ENCODE peak calls at places on chromosome 18, in nine cellular contexts. One of them, this sample, is unnamed.

GRCh38 chr18:21112543-21113105 is 1.0 kb upstream of the ROCK1 start:
- DNase-seq in A549: no peak
- DNase-seq in neural progenitor cell: no peak
- DNase-seq in WTC11: no peak
- DNase-seq in left lung: no peak
- DNase-seq in Calu3: no peak
- DNase-seq in heart left ventricle: no peak
- DNase-seq in CD8-positive, alpha-beta T cell: no peak
- DNase-seq in PC-3: peak; percentile 6
- DNase-seq in this sample: no peak

GRCh38 chr18:11767935-11768334 is 78.9 kb downstream of the GNAL start:
- DNase-seq in left lung: no peak
- DNase-seq in heart left ventricle: no peak
- DNase-seq in A549: no peak
- DNase-seq in Calu3: no peak
- DNase-seq in CD8-positive, alpha-beta T cell: no peak
- DNase-seq in PC-3: peak; percentile 91
- DNase-seq in neural progenitor cell: no peak
- DNase-seq in WTC11: no peak
- DNase-seq in this sample: no peak

GRCh38 chr18:67216846-67217245 is 299.7 kb downstream of the DSEL start:
- DNase-seq in neural progenitor cell: no peak
- DNase-seq in heart left ventricle: no peak
- DNase-seq in CD8-positive, alpha-beta T cell: no peak
- DNase-seq in left lung: no peak
- DNase-seq in Calu3: no peak
- DNase-seq in A549: no peak
- DNase-seq in PC-3: no peak
- DNase-seq in WTC11: no peak
- DNase-seq in this sample: no peak

GRCh38 chr18:500230-500555 is 308 bp downstream of the COLEC12 start:
- DNase-seq in Calu3: no peak
- DNase-seq in heart left ventricle: no peak
- DNase-seq in CD8-positive, alpha-beta T cell: no peak
- DNase-seq in A549: no peak
- DNase-seq in WTC11: peak; percentile 32
- DNase-seq in PC-3: no peak
- DNase-seq in neural progenitor cell: peak; percentile 56
- DNase-seq in left lung: no peak
- DNase-seq in this sample: peak; percentile 3

GRCh38 chr18:73461780-73462059 is 593.9 kb upstream of the NETO1 start:
- DNase-seq in WTC11: no peak
- DNase-seq in heart left ventricle: no peak
- DNase-seq in neural progenitor cell: no peak
- DNase-seq in PC-3: no peak
- DNase-seq in left lung: no peak
- DNase-seq in Calu3: no peak
- DNase-seq in CD8-positive, alpha-beta T cell: no peak
- DNase-seq in A549: no peak
- DNase-seq in this sample: no peak

GRCh38 chr18:48670751-48671560 is 132.1 kb downstream of the CTIF start:
- DNase-seq in A549: no peak
- DNase-seq in CD8-positive, alpha-beta T cell: no peak
- DNase-seq in Calu3: no peak
- DNase-seq in heart left ventricle: no peak
- DNase-seq in WTC11: no peak
- DNase-seq in PC-3: no peak
- DNase-seq in left lung: no peak
- DNase-seq in neural progenitor cell: no peak
- DNase-seq in this sample: no peak

GRCh38 chr18:23311346-23312103 is 141.6 kb upstream of the RIOK3 start:
- DNase-seq in WTC11: no peak
- DNase-seq in CD8-positive, alpha-beta T cell: no peak
- DNase-seq in Calu3: no peak
- DNase-seq in left lung: peak; percentile 62
- DNase-seq in PC-3: peak; percentile 76
- DNase-seq in A549: no peak
- DNase-seq in heart left ventricle: peak; percentile 63
- DNase-seq in neural progenitor cell: no peak
- DNase-seq in this sample: no peak

GRCh38 chr18:23291456-23292205 is 156.3 kb downstream of the CABLES1 start:
- DNase-seq in heart left ventricle: no peak
- DNase-seq in PC-3: peak; percentile 86
- DNase-seq in neural progenitor cell: no peak
- DNase-seq in left lung: no peak
- DNase-seq in WTC11: no peak
- DNase-seq in A549: no peak
- DNase-seq in CD8-positive, alpha-beta T cell: no peak
- DNase-seq in Calu3: no peak
- DNase-seq in this sample: no peak

GRCh38 chr18:22691988-22692710 is 241.0 kb upstream of the RBBP8 start:
- DNase-seq in A549: no peak
- DNase-seq in left lung: no peak
- DNase-seq in CD8-positive, alpha-beta T cell: no peak
- DNase-seq in WTC11: no peak
- DNase-seq in neural progenitor cell: no peak
- DNase-seq in PC-3: no peak
- DNase-seq in Calu3: no peak
- DNase-seq in heart left ventricle: no peak
- DNase-seq in this sample: no peak

GRCh38 chr18:24023185-24023814 is 8.7 kb downstream of the TTC39C start:
- DNase-seq in CD8-positive, alpha-beta T cell: no peak
- DNase-seq in Calu3: peak; percentile 49
- DNase-seq in left lung: no peak
- DNase-seq in A549: no peak
- DNase-seq in PC-3: peak; percentile 88
- DNase-seq in heart left ventricle: no peak
- DNase-seq in neural progenitor cell: peak; percentile 53
- DNase-seq in WTC11: peak; percentile 55
- DNase-seq in this sample: no peak

GRCh38 chr18:69259282-69259681 is 141.4 kb upstream of the DOK6 start:
- DNase-seq in CD8-positive, alpha-beta T cell: no peak
- DNase-seq in Calu3: no peak
- DNase-seq in neural progenitor cell: no peak
- DNase-seq in heart left ventricle: no peak
- DNase-seq in PC-3: no peak
- DNase-seq in left lung: no peak
- DNase-seq in WTC11: no peak
- DNase-seq in A549: no peak
- DNase-seq in this sample: no peak

GRCh38 chr18:2905802-2906521 is 59.2 kb downstream of the EMILIN2 start:
- DNase-seq in CD8-positive, alpha-beta T cell: peak; percentile 60
- DNase-seq in heart left ventricle: peak; percentile 90
- DNase-seq in WTC11: peak; percentile 52
- DNase-seq in A549: peak; percentile 41
- DNase-seq in PC-3: peak; percentile 68
- DNase-seq in neural progenitor cell: peak; percentile 46
- DNase-seq in left lung: peak; percentile 84
- DNase-seq in Calu3: peak; percentile 45
- DNase-seq in this sample: peak; percentile 43

GRCh38 chr18:78995740-78996395 is 16.2 kb downstream of the SALL3 start:
- DNase-seq in Calu3: peak; percentile 4
- DNase-seq in CD8-positive, alpha-beta T cell: no peak
- DNase-seq in neural progenitor cell: no peak
- DNase-seq in WTC11: no peak
- DNase-seq in PC-3: no peak
- DNase-seq in left lung: no peak
- DNase-seq in heart left ventricle: no peak
- DNase-seq in A549: no peak
- DNase-seq in this sample: no peak

GRCh38 chr18:50405582-50406271 is 30.9 kb downstream of the SKA1 start:
- DNase-seq in CD8-positive, alpha-beta T cell: no peak
- DNase-seq in left lung: no peak
- DNase-seq in A549: no peak
- DNase-seq in WTC11: peak; percentile 31
- DNase-seq in heart left ventricle: no peak
- DNase-seq in PC-3: no peak
- DNase-seq in neural progenitor cell: peak; percentile 64
- DNase-seq in Calu3: no peak
- DNase-seq in this sample: no peak

GRCh38 chr18:27627927-27628326 is 442.8 kb upstream of the CHST9 start:
- DNase-seq in WTC11: peak; percentile 27
- DNase-seq in A549: no peak
- DNase-seq in PC-3: peak; percentile 31
- DNase-seq in heart left ventricle: no peak
- DNase-seq in Calu3: no peak
- DNase-seq in left lung: no peak
- DNase-seq in CD8-positive, alpha-beta T cell: no peak
- DNase-seq in neural progenitor cell: peak; percentile 26
- DNase-seq in this sample: no peak

GRCh38 chr18:9782073-9782857 is 74.2 kb downstream of the RAB31 start:
- DNase-seq in PC-3: peak; percentile 72
- DNase-seq in left lung: no peak
- DNase-seq in heart left ventricle: no peak
- DNase-seq in A549: peak; percentile 23
- DNase-seq in CD8-positive, alpha-beta T cell: no peak
- DNase-seq in WTC11: no peak
- DNase-seq in Calu3: no peak
- DNase-seq in neural progenitor cell: no peak
- DNase-seq in this sample: no peak

GRCh38 chr18:31819106-31819924 is 58.6 kb upstream of the SLC25A52 start:
- DNase-seq in CD8-positive, alpha-beta T cell: no peak
- DNase-seq in Calu3: no peak
- DNase-seq in left lung: no peak
- DNase-seq in heart left ventricle: no peak
- DNase-seq in neural progenitor cell: peak; percentile 70
- DNase-seq in WTC11: no peak
- DNase-seq in A549: peak; percentile 2
- DNase-seq in PC-3: peak; percentile 48
- DNase-seq in this sample: no peak

GRCh38 chr18:55688066-55688465 is 100.1 kb upstream of the TCF4 start:
- DNase-seq in PC-3: peak; percentile 35
- DNase-seq in WTC11: no peak
- DNase-seq in heart left ventricle: no peak
- DNase-seq in neural progenitor cell: no peak
- DNase-seq in left lung: no peak
- DNase-seq in CD8-positive, alpha-beta T cell: no peak
- DNase-seq in A549: no peak
- DNase-seq in Calu3: peak; percentile 14
- DNase-seq in this sample: no peak

GRCh38 chr18:52422985-52423601 is 83.1 kb downstream of the DCC start:
- DNase-seq in left lung: no peak
- DNase-seq in neural progenitor cell: peak; percentile 12
- DNase-seq in PC-3: no peak
- DNase-seq in Calu3: no peak
- DNase-seq in WTC11: no peak
- DNase-seq in heart left ventricle: no peak
- DNase-seq in A549: no peak
- DNase-seq in CD8-positive, alpha-beta T cell: no peak
- DNase-seq in this sample: no peak
- TF ChIP-seq CTCF in left lung: no peak
- TF ChIP-seq CTCF in neural progenitor cell: peak; percentile 31
- TF ChIP-seq CTCF in PC-3: no peak
- TF ChIP-seq CTCF in Calu3: no peak
- TF ChIP-seq CTCF in WTC11: no peak
- TF ChIP-seq CTCF in heart left ventricle: no peak
- TF ChIP-seq CTCF in A549: peak; percentile 20
- TF ChIP-seq CTCF in CD8-positive, alpha-beta T cell: no peak
- TF ChIP-seq CTCF in this sample: peak; percentile 40

DNA sequence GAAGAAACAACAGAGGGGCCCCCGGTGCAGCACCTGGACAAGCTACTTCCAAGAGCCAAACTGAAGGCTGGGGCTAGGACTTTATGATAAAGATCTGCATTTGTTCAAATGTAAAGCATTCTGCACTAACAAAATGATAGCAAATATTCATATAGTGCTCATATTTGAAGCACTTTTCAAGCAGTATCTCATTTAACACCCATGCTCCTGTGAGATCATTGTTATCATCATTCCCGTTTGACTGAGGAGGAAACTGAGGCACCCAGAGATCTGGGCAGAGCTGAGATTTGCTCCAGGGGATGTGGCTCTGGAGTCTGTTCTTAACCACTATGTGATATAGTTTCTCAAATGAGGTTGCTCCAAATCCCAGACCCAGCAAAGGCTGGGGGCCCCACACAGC is 9.8 kb downstream of the KCTD1 start:
- DNase-seq in PC-3: no peak
- DNase-seq in WTC11: no peak
- DNase-seq in A549: no peak
- DNase-seq in heart left ventricle: no peak
- DNase-seq in neural progenitor cell: no peak
- DNase-seq in Calu3: no peak
- DNase-seq in CD8-positive, alpha-beta T cell: no peak
- DNase-seq in left lung: no peak
- DNase-seq in this sample: no peak
- TF ChIP-seq CTCF in PC-3: no peak
- TF ChIP-seq CTCF in WTC11: no peak
- TF ChIP-seq CTCF in A549: no peak
- TF ChIP-seq CTCF in heart left ventricle: no peak
- TF ChIP-seq CTCF in neural progenitor cell: no peak
- TF ChIP-seq CTCF in Calu3: no peak
- TF ChIP-seq CTCF in CD8-positive, alpha-beta T cell: no peak
- TF ChIP-seq CTCF in left lung: no peak
- TF ChIP-seq CTCF in this sample: no peak

GRCh38 chr18:80106482-80107051 is 2.5 kb upstream of the ADNP2 start:
- DNase-seq in PC-3: no peak
- DNase-seq in neural progenitor cell: no peak
- DNase-seq in CD8-positive, alpha-beta T cell: no peak
- DNase-seq in Calu3: no peak
- DNase-seq in left lung: no peak
- DNase-seq in heart left ventricle: no peak
- DNase-seq in WTC11: no peak
- DNase-seq in A549: no peak
- DNase-seq in this sample: no peak
- TF ChIP-seq CTCF in PC-3: no peak
- TF ChIP-seq CTCF in neural progenitor cell: no peak
- TF ChIP-seq CTCF in CD8-positive, alpha-beta T cell: no peak
- TF ChIP-seq CTCF in Calu3: no peak
- TF ChIP-seq CTCF in left lung: no peak
- TF ChIP-seq CTCF in heart left ventricle: no peak
- TF ChIP-seq CTCF in WTC11: no peak
- TF ChIP-seq CTCF in A549: no peak
- TF ChIP-seq CTCF in this sample: no peak

GRCh38 chr18:61992285-61992684 is 99.5 kb upstream of the RNF152 start:
- DNase-seq in neural progenitor cell: no peak
- DNase-seq in PC-3: peak; percentile 86
- DNase-seq in CD8-positive, alpha-beta T cell: no peak
- DNase-seq in heart left ventricle: no peak
- DNase-seq in left lung: no peak
- DNase-seq in Calu3: peak; percentile 6
- DNase-seq in A549: no peak
- DNase-seq in WTC11: no peak
- DNase-seq in this sample: no peak

GRCh38 chr18:61993831-61994230 is 101.0 kb upstream of the RNF152 start:
- DNase-seq in Calu3: no peak
- DNase-seq in A549: no peak
- DNase-seq in heart left ventricle: no peak
- DNase-seq in PC-3: no peak
- DNase-seq in WTC11: no peak
- DNase-seq in neural progenitor cell: no peak
- DNase-seq in left lung: no peak
- DNase-seq in CD8-positive, alpha-beta T cell: no peak
- DNase-seq in this sample: no peak

GRCh38 chr18:61991836-61992235 is 99.0 kb upstream of the RNF152 start:
- DNase-seq in Calu3: no peak
- DNase-seq in heart left ventricle: no peak
- DNase-seq in WTC11: no peak
- DNase-seq in CD8-positive, alpha-beta T cell: no peak
- DNase-seq in neural progenitor cell: no peak
- DNase-seq in A549: no peak
- DNase-seq in left lung: no peak
- DNase-seq in PC-3: no peak
- DNase-seq in this sample: no peak

GRCh38 chr18:61991201-61991600 is 98.4 kb upstream of the RNF152 start:
- DNase-seq in WTC11: no peak
- DNase-seq in CD8-positive, alpha-beta T cell: no peak
- DNase-seq in Calu3: no peak
- DNase-seq in PC-3: peak; percentile 13
- DNase-seq in neural progenitor cell: no peak
- DNase-seq in A549: no peak
- DNase-seq in left lung: no peak
- DNase-seq in heart left ventricle: no peak
- DNase-seq in this sample: no peak

GRCh38 chr18:61992923-61993322 is 100.1 kb upstream of the RNF152 start:
- DNase-seq in left lung: no peak
- DNase-seq in A549: no peak
- DNase-seq in neural progenitor cell: no peak
- DNase-seq in CD8-positive, alpha-beta T cell: no peak
- DNase-seq in heart left ventricle: no peak
- DNase-seq in WTC11: no peak
- DNase-seq in Calu3: no peak
- DNase-seq in PC-3: peak; percentile 60
- DNase-seq in this sample: no peak
- TF ChIP-seq CTCF in left lung: no peak
- TF ChIP-seq CTCF in A549: no peak
- TF ChIP-seq CTCF in neural progenitor cell: no peak
- TF ChIP-seq CTCF in CD8-positive, alpha-beta T cell: no peak
- TF ChIP-seq CTCF in heart left ventricle: no peak
- TF ChIP-seq CTCF in WTC11: no peak
- TF ChIP-seq CTCF in Calu3: no peak
- TF ChIP-seq CTCF in PC-3: no peak
- TF ChIP-seq CTCF in this sample: no peak

This sample was measured in neural crest cell.